ENCODE peak calls at places on chromosomes 7 and 10, in eight cellular contexts. W, I, N, O, D, T, Z and J are unnamed samples.

GRCh38 chr7:50766106-50766505 is 16.6 kb downstream of the GRB10 start:
- DNase-seq in W (no peak), I (no peak), N (no peak), O (no peak), D (no peak), T (no peak), Z (no peak), J (no peak)

GRCh38 chr10:31927597-31928530 is 767 bp downstream of the ARHGAP12 start:
- DNase-seq in W (peak), I (peak), N (no peak), O (peak), D (peak), T (peak), Z (peak), J (peak)

GRCh38 chr10:16777473-16778370 is 39.5 kb downstream of the RSU1 start:
- DNase-seq in W (peak), I (peak), N (no peak), O (peak), D (peak), T (peak), Z (no peak), J (peak)

GRCh38 chr10:26516540-26517101 is 78.5 kb downstream of the APBB1IP start:
- DNase-seq in W (no peak), I (no peak), N (no peak), O (no peak), D (no peak), T (no peak), Z (no peak), J (no peak)

GRCh38 chr10:21513035-21513434 is 12.4 kb downstream of the SKIDA1 start:
- DNase-seq in W (no peak), I (no peak), N (no peak), O (no peak), D (no peak), T (no peak), Z (no peak), J (no peak)

GRCh38 chr7:19919156-19920085 is 146.0 kb upstream of the TMEM196 start:
- DNase-seq in W (no peak), I (no peak), N (no peak), O (no peak), D (no peak), T (no peak), Z (no peak), J (no peak)

GRCh38 chr10:95254629-95255028 is 36.2 kb downstream of the PDLIM1 start:
- DNase-seq in W (no peak), I (no peak), N (no peak), O (no peak), D (peak), T (no peak), Z (no peak), J (no peak)

GRCh38 chr7:141754939-141755338 is 9.0 kb upstream of the TAS2R3 start:
- DNase-seq in W (peak), I (no peak), N (no peak), O (peak), D (peak), T (no peak), Z (no peak), J (peak)

GRCh38 chr10:123687758-123688157 is 21.6 kb downstream of the GPR26 start:
- DNase-seq in W (no peak), I (no peak), N (no peak), O (no peak), D (no peak), T (no peak), Z (no peak), J (no peak)

GRCh38 chr10:69769395-69769989 is 32.2 kb upstream of the COL13A1 start:
- DNase-seq in W (peak), I (no peak), N (peak), O (no peak), D (peak), T (no peak), Z (peak), J (peak)

GRCh38 chr10:71770255-71770654 is 3.1 kb downstream of the VSIR start:
- DNase-seq in W (peak), I (no peak), N (no peak), O (no peak), D (peak), T (no peak), Z (no peak), J (no peak)

GRCh38 chr10:50552308-50552707 is 71.4 kb downstream of the SGMS1 start:
- DNase-seq in W (peak), I (no peak), N (no peak), O (no peak), D (no peak), T (no peak), Z (no peak), J (no peak)

GRCh38 chr7:107980671-107981190 is 22.2 kb downstream of the LAMB1 start:
- DNase-seq in W (no peak), I (no peak), N (no peak), O (no peak), D (no peak), T (no peak), Z (no peak), J (no peak)

GRCh38 chr10:13885238-13885990 is 298.6 kb downstream of the PRPF18 start:
- DNase-seq in W (no peak), I (no peak), N (no peak), O (no peak), D (no peak), T (no peak), Z (no peak), J (no peak)

GRCh38 chr10:132676193-132676891 is 109.6 kb downstream of the NKX6-2 start:
- DNase-seq in W (no peak), I (peak), N (no peak), O (no peak), D (no peak), T (no peak), Z (no peak), J (no peak)

GRCh38 chr7:2507208-2507916 is 12.2 kb upstream of the LFNG start:
- DNase-seq in W (no peak), I (no peak), N (no peak), O (no peak), D (no peak), T (no peak), Z (no peak), J (no peak)

GRCh38 chr10:78780551-78780961 is 288.2 kb upstream of the ZMIZ1 start:
- DNase-seq in W (no peak), I (peak), N (no peak), O (no peak), D (no peak), T (no peak), Z (no peak), J (no peak)

GRCh38 chr10:56351909-56352630 is 9.0 kb downstream of the ZWINT start:
- DNase-seq in W (no peak), I (no peak), N (no peak), O (no peak), D (no peak), T (no peak), Z (no peak), J (no peak)

GRCh38 chr7:30674420-30674819 is 7.8 kb downstream of the CRHR2 start:
- DNase-seq in W (no peak), I (no peak), N (no peak), O (no peak), D (no peak), T (no peak), Z (no peak), J (no peak)

GRCh38 chr10:2913531-2913930 is 153.8 kb upstream of the PFKP start:
- DNase-seq in W (no peak), I (no peak), N (no peak), O (no peak), D (no peak), T (no peak), Z (no peak), J (no peak)

GRCh38 chr10:6619663-6620062 is 39.6 kb upstream of the PRKCQ start:
- DNase-seq in W (no peak), I (no peak), N (no peak), O (no peak), D (no peak), T (no peak), Z (no peak), J (no peak)

GRCh38 chr7:151769189-151769821 is 107.6 kb downstream of the PRKAG2 start:
- DNase-seq in W (no peak), I (no peak), N (no peak), O (peak), D (no peak), T (peak), Z (no peak), J (no peak)

GRCh38 chr10:71270301-71270777 is 48.7 kb upstream of the SLC29A3 start:
- DNase-seq in W (peak), I (no peak), N (no peak), O (peak), D (peak), T (no peak), Z (peak), J (peak)

GRCh38 chr10:6737080-6737641 is 157.1 kb upstream of the PRKCQ start:
- DNase-seq in W (peak), I (no peak), N (no peak), O (no peak), D (peak), T (no peak), Z (no peak), J (peak)

GRCh38 chr7:127514499-127514898 is 70.9 kb downstream of the GCC1 start:
- DNase-seq in W (peak), I (no peak), N (no peak), O (peak), D (peak), T (no peak), Z (no peak), J (peak)
- TF ChIP-seq CTCF in W (peak), I (peak), N (no peak), O (peak), D (peak), T (peak), Z (peak), J (no peak)

GRCh38 chr7:84492565-84493034 is 298.0 kb upstream of the SEMA3A start:
- DNase-seq in W (peak), I (no peak), N (no peak), O (no peak), D (no peak), T (no peak), Z (no peak), J (no peak)

GRCh38 chr7:84492128-84492527 is 297.5 kb upstream of the SEMA3A start:
- DNase-seq in W (no peak), I (no peak), N (no peak), O (no peak), D (no peak), T (no peak), Z (no peak), J (no peak)

DNA sequence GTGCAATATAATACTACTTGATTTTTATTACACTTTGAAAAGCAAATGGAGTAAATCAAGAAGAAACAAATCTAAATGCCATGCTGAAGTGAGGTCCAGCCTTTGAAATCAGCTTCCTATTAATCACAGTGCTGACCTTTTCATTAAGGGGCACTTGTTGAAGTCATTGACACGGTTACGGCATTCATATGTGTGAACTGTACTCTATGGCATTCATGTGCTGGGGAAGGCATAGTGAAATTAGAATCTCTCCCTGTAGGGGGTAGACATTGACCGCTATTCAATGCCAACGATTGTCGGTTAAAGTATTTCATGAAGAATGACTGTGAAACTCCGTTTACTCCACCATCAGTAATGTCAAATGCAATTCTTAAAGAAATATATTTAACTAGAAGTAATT is 296.1 kb upstream of the SEMA3A start:
- DNase-seq in W (peak), I (no peak), N (no peak), O (no peak), D (no peak), T (no peak), Z (no peak), J (no peak)
- TF ChIP-seq CTCF in W (peak), I (no peak), N (peak), O (no peak), D (no peak), T (no peak), Z (no peak), J (no peak)

GRCh38 chr7:18086165-18087030 is 58.8 kb upstream of the PRPS1L1 start:
- DNase-seq in W (no peak), I (no peak), N (no peak), O (no peak), D (no peak), T (no peak), Z (peak), J (peak)
- TF ChIP-seq CTCF in W (no peak), I (no peak), N (peak), O (no peak), D (peak), T (no peak), Z (no peak), J (peak)

DNA sequence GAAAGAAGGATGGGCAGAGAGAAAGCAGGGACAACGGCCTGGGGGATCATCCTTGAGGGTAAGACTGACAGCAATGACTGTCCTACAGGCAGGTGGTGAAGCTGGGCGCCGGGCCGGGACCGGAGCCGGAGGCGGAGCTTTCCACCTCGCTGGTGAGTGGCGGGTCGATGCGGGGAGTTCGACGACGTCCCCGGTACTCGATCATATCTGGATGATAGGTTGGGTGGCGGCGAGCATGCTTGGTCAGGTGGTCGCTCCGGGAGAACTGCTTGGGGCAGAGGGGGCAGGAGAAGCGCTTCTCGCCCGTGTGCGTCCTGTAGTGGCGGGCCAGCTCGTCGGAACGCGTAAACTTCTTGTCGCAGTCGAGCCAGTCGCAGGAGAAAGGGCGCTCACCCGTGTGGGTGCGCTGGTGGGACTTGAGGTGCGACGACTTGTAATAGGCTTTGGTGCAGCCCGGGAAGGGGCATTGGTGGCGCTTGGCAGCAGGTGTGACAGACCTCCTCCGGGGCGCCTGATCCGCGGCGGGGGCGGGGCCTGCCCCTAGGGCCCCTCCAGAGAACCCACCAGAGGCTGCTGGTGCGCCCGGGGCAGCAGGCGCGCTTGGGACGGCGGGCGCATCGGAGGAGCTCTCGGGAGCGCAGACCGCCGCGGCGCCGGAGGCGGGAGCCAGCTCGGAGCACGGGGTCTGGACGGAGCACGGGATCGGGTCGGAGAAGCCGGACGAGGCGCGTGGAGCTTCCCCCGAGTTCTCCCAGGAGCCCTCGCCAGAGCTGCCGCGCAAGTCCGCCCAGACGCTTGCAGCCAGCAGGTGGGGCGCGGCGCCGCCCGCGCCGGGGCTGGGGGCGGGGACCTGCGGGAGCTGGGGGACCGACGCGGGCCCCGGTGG is 784 bp downstream of the KLF14 start:
- DNase-seq in W (no peak), I (no peak), N (no peak), O (no peak), D (no peak), T (peak), Z (peak), J (peak)
- TF ChIP-seq CTCF in W (no peak), I (no peak), N (no peak), O (no peak), D (no peak), T (no peak), Z (no peak), J (no peak)

DNA sequence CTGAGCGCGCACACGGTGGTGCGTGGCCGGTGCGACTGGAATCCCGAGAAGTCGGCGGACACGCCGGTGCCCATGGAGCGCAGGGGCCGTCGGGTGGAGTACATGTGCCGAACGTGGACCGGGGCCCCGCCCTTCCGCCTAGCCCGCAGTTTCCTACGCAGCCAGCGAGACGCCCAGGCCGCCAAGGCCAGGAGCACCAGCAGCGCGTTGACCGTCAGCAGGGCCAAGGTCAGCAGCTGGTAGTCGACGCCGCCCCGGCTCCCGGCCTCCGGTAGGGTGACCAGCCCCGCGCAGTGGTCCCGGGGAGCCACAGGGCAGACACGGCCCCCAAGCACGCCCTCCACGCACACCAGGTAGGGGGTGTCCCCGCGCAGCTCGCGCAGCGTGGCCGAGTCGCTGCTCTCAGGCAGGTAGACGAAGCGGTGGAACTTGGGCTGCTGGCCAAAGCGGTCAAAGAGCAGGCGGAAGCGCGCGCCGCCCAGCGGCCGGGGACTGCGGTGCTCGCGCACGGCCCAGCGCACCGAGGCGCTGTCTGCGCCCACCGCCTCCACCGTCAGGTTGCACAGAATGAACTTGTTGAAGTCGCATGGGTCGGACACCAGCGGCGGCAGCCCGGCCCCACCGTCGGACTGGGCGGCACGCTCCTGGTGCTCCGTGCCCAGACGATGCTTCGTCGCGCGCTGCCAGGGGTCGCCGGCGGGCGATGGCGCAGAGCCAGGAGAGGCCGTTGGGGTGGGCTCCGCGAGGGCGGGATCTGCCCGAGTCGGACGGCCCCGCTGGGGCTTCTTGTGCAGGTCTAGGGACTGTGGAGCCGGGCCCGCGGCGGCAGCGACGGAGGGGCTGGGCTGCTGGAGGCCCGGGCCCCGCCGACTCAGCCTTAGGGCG is 2.2 kb downstream of the TRIL start:
- DNase-seq in W (no peak), I (peak), N (no peak), O (no peak), D (peak), T (no peak), Z (peak), J (peak)
- TF ChIP-seq CTCF in W (peak), I (peak), N (peak), O (no peak), D (peak), T (no peak), Z (peak), J (peak)

GRCh38 chr10:29968556-29968955 is 90.8 kb downstream of the JCAD start:
- DNase-seq in W (no peak), I (no peak), N (no peak), O (no peak), D (no peak), T (no peak), Z (no peak), J (no peak)

GRCh38 chr10:29970012-29970396 is 89.4 kb downstream of the JCAD start:
- DNase-seq in W (no peak), I (no peak), N (no peak), O (no peak), D (no peak), T (no peak), Z (no peak), J (no peak)

GRCh38 chr10:29969255-29970011 is 90.0 kb downstream of the JCAD start:
- DNase-seq in W (no peak), I (no peak), N (no peak), O (no peak), D (no peak), T (no peak), Z (no peak), J (no peak)

GRCh38 chr10:29962451-29962850 is 96.9 kb downstream of the JCAD start:
- DNase-seq in W (no peak), I (no peak), N (no peak), O (no peak), D (no peak), T (no peak), Z (no peak), J (no peak)

GRCh38 chr10:29966269-29966668 is 93.1 kb downstream of the JCAD start:
- DNase-seq in W (no peak), I (no peak), N (no peak), O (no peak), D (no peak), T (no peak), Z (no peak), J (no peak)
- TF ChIP-seq CTCF in W (no peak), I (no peak), N (no peak), O (no peak), D (no peak), T (no peak), Z (no peak), J (no peak)

DNA sequence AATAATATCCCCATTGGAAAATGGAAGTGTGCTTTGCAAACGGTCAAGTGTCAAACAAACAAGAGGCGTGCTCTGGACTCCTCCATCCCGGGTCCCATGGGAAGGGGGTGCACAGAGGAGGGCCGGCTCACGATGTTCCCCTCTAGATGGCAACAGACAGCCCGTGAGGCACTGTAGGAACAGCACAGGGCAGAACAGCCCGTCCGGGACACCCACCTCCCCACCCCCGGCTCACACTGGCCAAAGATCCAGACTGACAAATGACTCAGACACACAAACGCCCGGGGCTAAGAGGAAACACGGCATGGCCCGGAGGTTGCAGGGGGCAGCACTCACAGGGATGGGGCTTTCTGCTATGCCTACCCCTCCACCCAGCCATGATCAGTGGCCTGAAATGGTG is 4.9 kb upstream of the ELN start:
- DNase-seq in W (peak), I (no peak), N (peak), O (no peak), D (peak), T (no peak), Z (no peak), J (peak)
- TF ChIP-seq CTCF in W (no peak), I (no peak), N (no peak), O (no peak), D (peak), T (no peak), Z (no peak), J (no peak)

GRCh38 chr10:89114846-89115625 is 92.1 kb downstream of the CH25H start:
- DNase-seq in W (peak), I (no peak), N (no peak), O (no peak), D (no peak), T (no peak), Z (no peak), J (no peak)
- TF ChIP-seq CTCF in W (no peak), I (no peak), N (no peak), O (no peak), D (no peak), T (no peak), Z (no peak), J (no peak)